ENCODE peak calls at places on chromosomes 7 and 10, in four cellular contexts. One of them, this sample, is unnamed.

GRCh38 chr7:134365341-134366054 is 48.8 kb upstream of the SLC35B4 start:
- DNase-seq in GM12878: no peak
- DNase-seq in K562: peak; percentile 28
- DNase-seq in WTC11: no peak
- DNase-seq in this sample: no peak

GRCh38 chr7:81515009-81515408 is 254.8 kb downstream of the HGF start:
- DNase-seq in K562: no peak
- DNase-seq in GM12878: no peak
- DNase-seq in WTC11: no peak
- DNase-seq in this sample: no peak

GRCh38 chr7:104758504-104758903 is 255.5 kb upstream of the KMT2E start:
- DNase-seq in WTC11: no peak
- DNase-seq in GM12878: no peak
- DNase-seq in K562: no peak
- DNase-seq in this sample: no peak

GRCh38 chr7:137343483-137343841 is at the start of gene PTN:
- DNase-seq in WTC11: peak; percentile 62
- DNase-seq in GM12878: no peak
- DNase-seq in K562: no peak
- DNase-seq in this sample: no peak

GRCh38 chr7:123211545-123211944 is 11.8 kb upstream of the SLC13A1 start:
- DNase-seq in GM12878: no peak
- DNase-seq in WTC11: no peak
- DNase-seq in K562: no peak
- DNase-seq in this sample: no peak

GRCh38 chr10:24882047-24882698 is 70.2 kb downstream of the PRTFDC1 start:
- DNase-seq in WTC11: no peak
- DNase-seq in K562: no peak
- DNase-seq in GM12878: peak; percentile 53
- DNase-seq in this sample: no peak

GRCh38 chr7:12196386-12196785 is 14.7 kb upstream of the TMEM106B start:
- DNase-seq in WTC11: no peak
- DNase-seq in K562: no peak
- DNase-seq in GM12878: no peak
- DNase-seq in this sample: no peak

GRCh38 chr10:127017406-127018297 is 112.4 kb downstream of the DOCK1 start:
- DNase-seq in GM12878: no peak
- DNase-seq in WTC11: no peak
- DNase-seq in K562: no peak
- DNase-seq in this sample: no peak

DNA sequence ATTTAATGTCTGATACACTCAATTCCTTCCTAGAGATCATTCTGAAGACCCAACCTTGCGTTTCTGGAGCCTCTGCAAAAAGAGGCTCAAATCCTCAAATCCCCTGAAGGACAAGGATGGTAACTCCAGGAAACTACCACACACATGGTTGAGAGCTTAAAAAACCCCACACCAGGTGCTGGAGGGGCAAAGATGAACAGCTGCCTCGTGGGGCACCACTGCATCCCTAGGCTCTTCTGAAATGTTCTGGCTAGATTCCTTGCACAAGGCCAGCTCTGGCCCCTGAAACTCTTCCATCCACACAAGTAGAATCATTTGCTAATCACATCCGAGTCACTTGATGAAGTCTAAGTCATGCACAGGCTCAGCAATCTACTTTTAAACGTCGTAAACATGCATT is 286.6 kb downstream of the ELMO1 start:
- DNase-seq in K562: no peak
- DNase-seq in GM12878: no peak
- DNase-seq in WTC11: no peak
- DNase-seq in this sample: no peak
- TF ChIP-seq TCF7 in K562: no peak
- TF ChIP-seq TCF7 in GM12878: no peak
- TF ChIP-seq TCF7 in WTC11: no peak
- TF ChIP-seq TCF7 in this sample: no peak

DNA sequence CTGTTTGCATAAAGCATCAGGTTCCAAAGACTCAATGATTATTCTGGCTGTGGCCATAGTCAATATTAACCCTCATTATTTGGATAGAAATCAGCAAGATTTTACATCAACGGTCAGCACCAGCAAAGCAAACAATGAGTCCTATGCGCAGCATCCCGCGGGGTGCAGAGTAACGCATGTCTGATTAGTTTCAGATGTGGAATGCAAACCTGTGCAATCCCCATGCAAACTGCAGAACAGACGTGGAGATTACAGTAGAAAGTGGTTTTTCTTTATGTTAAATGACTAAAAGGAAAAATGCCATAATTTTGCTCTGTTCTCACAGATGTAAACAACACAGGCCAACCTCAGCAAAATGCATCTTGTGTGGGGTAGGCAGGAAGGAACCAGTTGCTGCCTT is 258.1 kb upstream of the GRB10 start:
- DNase-seq in K562: no peak
- DNase-seq in GM12878: no peak
- DNase-seq in WTC11: no peak
- DNase-seq in this sample: no peak
- TF ChIP-seq TCF7 in K562: no peak
- TF ChIP-seq TCF7 in GM12878: no peak
- TF ChIP-seq TCF7 in WTC11: no peak
- TF ChIP-seq TCF7 in this sample: no peak

GRCh38 chr7:99525713-99526440 is 21.4 kb downstream of the ZKSCAN5 start:
- DNase-seq in GM12878: no peak
- DNase-seq in WTC11: peak; percentile 37
- DNase-seq in K562: no peak
- DNase-seq in this sample: no peak
- TF ChIP-seq TCF7 in GM12878: no peak
- TF ChIP-seq TCF7 in WTC11: no peak
- TF ChIP-seq TCF7 in K562: no peak
- TF ChIP-seq TCF7 in this sample: no peak

GRCh38 chr7:107813524-107813923 is 10.5 kb upstream of the SLC26A3 start:
- DNase-seq in GM12878: no peak
- DNase-seq in WTC11: no peak
- DNase-seq in K562: no peak
- DNase-seq in this sample: no peak
- TF ChIP-seq TCF7 in GM12878: no peak
- TF ChIP-seq TCF7 in WTC11: no peak
- TF ChIP-seq TCF7 in K562: no peak
- TF ChIP-seq TCF7 in this sample: no peak

DNA sequence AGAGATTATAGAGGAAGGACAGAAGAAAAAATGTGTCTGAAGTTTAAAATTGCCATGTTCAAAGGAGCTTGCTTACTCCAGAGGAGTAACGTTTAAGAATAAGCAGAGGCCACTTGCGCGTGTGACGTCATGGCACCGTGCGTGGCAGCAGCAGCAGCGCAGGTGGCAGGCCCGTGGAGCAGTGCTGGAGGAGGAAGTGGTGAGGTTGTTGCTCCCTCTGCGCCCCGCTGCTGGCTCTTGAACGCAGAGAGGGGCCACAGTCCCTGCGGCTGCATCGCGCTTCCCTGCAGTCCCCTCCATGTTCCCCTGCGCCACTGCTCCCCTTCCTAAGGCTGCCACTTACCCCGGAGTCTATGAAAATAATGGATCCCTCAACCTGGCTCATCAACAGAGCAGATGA is 37.5 kb downstream of the GDI2 start:
- DNase-seq in GM12878: no peak
- DNase-seq in WTC11: no peak
- DNase-seq in K562: no peak
- DNase-seq in this sample: no peak
- TF ChIP-seq TCF7 in GM12878: no peak
- TF ChIP-seq TCF7 in WTC11: no peak
- TF ChIP-seq TCF7 in K562: no peak
- TF ChIP-seq TCF7 in this sample: no peak